ENCODE peak calls at places on chromosomes 1 and 21, in six cellular contexts. O is HepG2, S is HCT116, D is upper lobe of left lung, M is K562, Z is GM12878. F is an unnamed sample.

GRCh38 chr1:115313173-115313572 is 24.9 kb downstream of the NGF start:
- ATAC-seq in O (no peak), S (no peak), D (no peak), M (no peak), Z (no peak), F (peak)

GRCh38 chr1:30720271-30721223 is 2.8 kb downstream of the MATN1 start:
- ATAC-seq in O (no peak), S (no peak), D (no peak), M (no peak), Z (no peak), F (no peak)

GRCh38 chr21:15015622-15016471 is 49.0 kb downstream of the NRIP1 start:
- ATAC-seq in O (peak), S (no peak), D (peak), M (no peak), Z (no peak), F (no peak)

GRCh38 chr1:79811173-79811572 is 804.6 kb upstream of the ADGRL4 start:
- ATAC-seq in O (no peak), S (no peak), D (peak), M (no peak), Z (no peak), F (no peak)

GRCh38 chr1:166128195-166128594 is 38.6 kb downstream of the FAM78B start:
- ATAC-seq in O (no peak), S (no peak), D (no peak), M (no peak), Z (no peak), F (no peak)

GRCh38 chr1:21060523-21060922 is 116.2 kb downstream of the EIF4G3 start:
- ATAC-seq in O (no peak), S (no peak), D (no peak), M (peak), Z (no peak), F (no peak)

GRCh38 chr1:24978383-24979032 is 48.4 kb upstream of the RUNX3 start:
- ATAC-seq in O (no peak), S (no peak), D (no peak), M (no peak), Z (no peak), F (no peak)

GRCh38 chr1:197174818-197175217 is 28.3 kb upstream of the ASPM start:
- ATAC-seq in O (no peak), S (no peak), D (no peak), M (no peak), Z (no peak), F (no peak)

GRCh38 chr1:114510235-114511047 is 562 bp downstream of the TRIM33 start:
- ATAC-seq in O (peak), S (peak), D (peak), M (peak), Z (peak), F (peak)

GRCh38 chr1:23533288-23534130 is 2.5 kb upstream of the E2F2 start:
- ATAC-seq in O (no peak), S (no peak), D (peak), M (no peak), Z (peak), F (no peak)

GRCh38 chr1:177338376-177338775 is 167.6 kb downstream of the BRINP2 start:
- ATAC-seq in O (no peak), S (no peak), D (no peak), M (no peak), Z (no peak), F (no peak)

GRCh38 chr1:172473302-172473701 is 29.4 kb upstream of the PIGC start:
- ATAC-seq in O (no peak), S (no peak), D (peak), M (peak), Z (no peak), F (peak)

GRCh38 chr1:197736689-197737088 is 38.6 kb downstream of the DENND1B start:
- ATAC-seq in O (no peak), S (no peak), D (no peak), M (no peak), Z (no peak), F (no peak)

GRCh38 chr1:217620814-217621213 is 10.1 kb downstream of the GPATCH2 start:
- ATAC-seq in O (no peak), S (no peak), D (no peak), M (no peak), Z (peak), F (no peak)

GRCh38 chr1:177302365-177303044 is 131.7 kb downstream of the BRINP2 start:
- ATAC-seq in O (no peak), S (no peak), D (peak), M (no peak), Z (no peak), F (peak)

GRCh38 chr1:42272920-42273319 is 62.1 kb downstream of the FOXJ3 start:
- ATAC-seq in O (no peak), S (no peak), D (no peak), M (no peak), Z (no peak), F (no peak)

GRCh38 chr1:80083892-80084291 is 1077.4 kb upstream of the ADGRL4 start:
- ATAC-seq in O (no peak), S (no peak), D (no peak), M (no peak), Z (no peak), F (no peak)

GRCh38 chr1:6577831-6578525 is 1.8 kb upstream of the ZBTB48 start:
- ATAC-seq in O (no peak), S (no peak), D (no peak), M (no peak), Z (no peak), F (no peak)

GRCh38 chr1:172002725-172003345 is 161.5 kb downstream of the DNM3 start:
- ATAC-seq in O (no peak), S (no peak), D (peak), M (peak), Z (peak), F (no peak)

GRCh38 chr1:64536217-64536835 is 66.4 kb downstream of the CACHD1 start:
- ATAC-seq in O (no peak), S (no peak), D (no peak), M (no peak), Z (no peak), F (no peak)

GRCh38 chr1:12099610-12100009 is 36.5 kb downstream of the TNFRSF8 start:
- ATAC-seq in O (no peak), S (peak), D (no peak), M (no peak), Z (no peak), F (no peak)

GRCh38 chr1:55877440-55878232 is 662.5 kb upstream of the USP24 start:
- ATAC-seq in O (no peak), S (no peak), D (no peak), M (no peak), Z (peak), F (no peak)

GRCh38 chr21:23480591-23481270 is 2126.6 kb downstream of the MRPL39 start:
- ATAC-seq in O (no peak), S (no peak), D (no peak), M (no peak), Z (no peak), F (no peak)

GRCh38 chr1:60589046-60589748 is 493.2 kb upstream of the NFIA start:
- ATAC-seq in O (no peak), S (no peak), D (no peak), M (no peak), Z (no peak), F (no peak)
- TF ChIP-seq POLR2A in O (no peak), S (no peak), D (no peak), M (no peak), Z (no peak), F (no peak)

GRCh38 chr1:27348861-27349783 is 7.3 kb downstream of the SYTL1 start:
- ATAC-seq in O (peak), S (peak), D (peak), M (peak), Z (no peak), F (peak)
- TF ChIP-seq POLR2AphosphoS5 in O (no peak), S (peak), D (no peak), M (no peak), Z (no peak), F (no peak)

DNA sequence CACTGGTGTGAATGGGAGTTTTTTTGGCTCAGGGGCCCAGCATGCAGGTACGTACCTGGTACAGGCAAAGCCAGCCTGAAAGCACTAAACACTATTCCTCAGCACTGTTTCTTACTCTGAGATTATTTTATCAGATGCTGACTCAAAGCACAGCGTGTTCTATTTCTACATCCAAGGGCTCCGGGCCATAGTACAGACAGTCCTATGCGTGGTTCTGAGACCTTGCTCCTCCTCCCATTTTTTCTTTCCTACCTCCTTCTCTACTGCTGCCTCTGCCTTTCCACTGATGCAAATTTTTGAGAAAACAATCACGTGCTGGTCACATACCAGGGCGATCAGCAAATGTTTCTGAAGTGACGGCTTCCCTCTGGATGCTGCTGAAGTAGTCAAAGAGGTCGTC is 36.3 kb downstream of the PDPN start:
- ATAC-seq in O (no peak), S (no peak), D (peak), M (no peak), Z (no peak), F (peak)
- TF ChIP-seq POLR2A in O (no peak), S (no peak), D (no peak), M (no peak), Z (no peak), F (no peak)

GRCh38 chr1:8349473-8349865 is 31.6 kb downstream of the SLC45A1 start:
- ATAC-seq in O (no peak), S (no peak), D (no peak), M (no peak), Z (peak), F (no peak)
- TF ChIP-seq POLR2AphosphoS5 in O (no peak), S (no peak), D (no peak), M (no peak), Z (no peak), F (no peak)

GRCh38 chr1:151611832-151612505 is at the start of gene SNX27:
- ATAC-seq in O (peak), S (peak), D (peak), M (peak), Z (peak), F (peak)
- TF ChIP-seq POLR2A in O (peak), S (peak), D (no peak), M (peak), Z (peak), F (peak)

GRCh38 chr1:182174202-182174855 is 112.8 kb upstream of the ZNF648 start:
- ATAC-seq in O (no peak), S (no peak), D (no peak), M (no peak), Z (no peak), F (peak)

GRCh38 chr1:182170941-182171461 is 109.5 kb upstream of the ZNF648 start:
- ATAC-seq in O (no peak), S (no peak), D (peak), M (peak), Z (peak), F (no peak)

GRCh38 chr1:182175340-182176068 is 114.0 kb upstream of the ZNF648 start:
- ATAC-seq in O (peak), S (no peak), D (peak), M (peak), Z (no peak), F (no peak)

GRCh38 chr1:182169203-182169602 is 107.7 kb upstream of the ZNF648 start:
- ATAC-seq in O (peak), S (no peak), D (peak), M (peak), Z (no peak), F (no peak)

GRCh38 chr1:182173791-182174190 is 112.3 kb upstream of the ZNF648 start:
- ATAC-seq in O (no peak), S (no peak), D (peak), M (no peak), Z (no peak), F (peak)
- TF ChIP-seq POLR2AphosphoS5 in O (no peak), S (no peak), D (no peak), M (no peak), Z (no peak), F (peak)

GRCh38 chr1:37553927-37554808 is at the start of gene SNIP1:
- ATAC-seq in O (peak), S (peak), D (peak), M (peak), Z (peak), F (peak)
- TF ChIP-seq POLR2A in O (peak), S (peak), D (peak), M (peak), Z (peak), F (peak)

GRCh38 chr1:156816561-156817328 is at the start of gene SH2D2A:
- ATAC-seq in O (no peak), S (no peak), D (peak), M (peak), Z (peak), F (no peak)
- TF ChIP-seq POLR2AphosphoS5 in O (no peak), S (no peak), D (no peak), M (peak), Z (peak), F (no peak)

GRCh38 chr1:151284013-151284577 is 2.0 kb downstream of the ZNF687 start:
- ATAC-seq in O (no peak), S (no peak), D (no peak), M (no peak), Z (no peak), F (no peak)
- TF ChIP-seq POLR2A in O (no peak), S (no peak), D (no peak), M (no peak), Z (no peak), F (no peak)

DNA sequence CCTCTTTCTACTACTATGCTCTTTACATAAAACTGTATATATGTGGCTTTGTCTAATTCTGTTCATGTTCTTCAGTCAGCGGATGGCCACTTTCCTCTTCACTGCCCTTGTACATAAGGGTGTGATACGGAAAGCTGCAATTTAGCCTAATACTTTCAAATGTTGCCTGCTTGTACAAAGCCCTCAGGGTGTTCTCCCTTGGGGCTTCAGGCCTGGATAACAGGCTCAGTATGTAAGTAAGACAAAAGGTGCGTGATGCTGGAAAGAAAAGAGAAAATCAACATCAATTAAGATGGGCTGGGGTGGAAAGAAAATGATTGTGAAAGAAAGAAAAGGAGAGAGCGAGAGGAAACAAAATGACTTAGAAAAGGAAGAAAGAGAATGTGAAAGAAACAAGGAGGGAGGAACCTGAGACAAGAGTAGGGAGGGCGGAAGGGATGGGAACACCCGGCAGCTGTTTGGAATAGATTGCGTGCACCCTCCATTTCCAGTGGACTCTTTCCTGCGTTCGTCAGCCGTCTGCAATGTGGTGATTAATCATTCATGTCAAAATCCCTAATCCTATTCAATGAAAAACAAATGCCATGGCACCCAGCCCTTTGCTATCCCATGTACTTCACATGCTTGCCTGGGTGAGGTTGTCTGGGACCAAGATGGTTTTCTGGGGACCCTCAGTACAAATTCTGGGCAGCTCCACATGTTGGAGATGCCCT is 553.6 kb downstream of the NUF2 start:
- ATAC-seq in O (no peak), S (no peak), D (peak), M (no peak), Z (no peak), F (peak)
- TF ChIP-seq POLR2AphosphoS5 in O (no peak), S (no peak), D (no peak), M (no peak), Z (no peak), F (peak)

F was measured in gastroesophageal sphincter.